ENCODE peak calls at places on chromosome 1, in four cellular contexts. M is HS-5, A is endothelial cell, J is adrenal gland. S is an unnamed sample.
A peak's percentile ranks its signal among the peaks of the same experiment; 100 is the strongest.

GRCh38 chr1:177932123-177932522 is 37.7 kb downstream of the SEC16B start:
- DNase-seq in M (no peak), A (no peak), J (no peak), S (no peak)

GRCh38 chr1:178498896-178499675 is 2.3 kb upstream of the CLEC20A start:
- DNase-seq in M (no peak), A (no peak), J (no peak), S (no peak)

GRCh38 chr1:3019007-3019515 is 2.2 kb upstream of the ACTRT2 start:
- DNase-seq in M (no peak), A (no peak), J (no peak), S (no peak)

GRCh38 chr1:165895451-165895871 is 68.0 kb downstream of the UCK2 start:
- DNase-seq in M (no peak), A (no peak), J (no peak), S (no peak)

GRCh38 chr1:192668434-192668983 is 32.6 kb downstream of the RGS13 start:
- DNase-seq in M (no peak), A (no peak), J (no peak), S (no peak)

GRCh38 chr1:91555821-91556531 is 55.3 kb downstream of the CDC7 start:
- DNase-seq in M (peak; percentile 74), A (no peak), J (no peak), S (no peak)

GRCh38 chr1:96487961-96488360 is 233.6 kb upstream of the PTBP2 start:
- DNase-seq in M (no peak), A (no peak), J (no peak), S (no peak)

GRCh38 chr1:93701619-93702018 is 20.0 kb upstream of the BCAR3 start:
- DNase-seq in M (peak; percentile 98), A (no peak), J (no peak), S (no peak)

GRCh38 chr1:160773088-160773487 is 22.9 kb upstream of the LY9 start:
- DNase-seq in M (no peak), A (no peak), J (no peak), S (no peak)

GRCh38 chr1:21673277-21673780 is 4.2 kb upstream of the RAP1GAP start:
- DNase-seq in M (no peak), A (no peak), J (peak; percentile 87), S (no peak)

GRCh38 chr1:204383163-204383904 is 23.6 kb upstream of the PLEKHA6 start:
- DNase-seq in M (no peak), A (no peak), J (no peak), S (no peak)

GRCh38 chr1:117077267-117077666 is 17.1 kb downstream of the TTF2 start:
- DNase-seq in M (peak; percentile 77), A (no peak), J (no peak), S (no peak)

GRCh38 chr1:1487701-1488100 is 16.1 kb downstream of the ATAD3B start:
- DNase-seq in M (no peak), A (no peak), J (no peak), S (no peak)

GRCh38 chr1:4563586-4563985 is 90.8 kb upstream of the AJAP1 start:
- DNase-seq in M (no peak), A (no peak), J (no peak), S (no peak)

GRCh38 chr1:166489356-166489669 is 322.5 kb upstream of the FAM78B start:
- DNase-seq in M (no peak), A (no peak), J (no peak), S (no peak)

GRCh38 chr1:229156819-229157218 is 114.1 kb upstream of the RAB4A start:
- DNase-seq in M (no peak), A (peak; percentile 32), J (no peak), S (no peak)

GRCh38 chr1:203200059-203200553 is 13.6 kb upstream of the CHI3L1 start:
- DNase-seq in M (no peak), A (no peak), J (no peak), S (no peak)

GRCh38 chr1:162397039-162397448 is 14.9 kb downstream of the SH2D1B start:
- DNase-seq in M (no peak), A (no peak), J (no peak), S (no peak)

GRCh38 chr1:12166834-12167492 is at the start of gene TNFRSF1B:
- DNase-seq in M (no peak), A (peak; percentile 70), J (peak; percentile 52), S (peak; percentile 31)

GRCh38 chr1:3467096-3468036 is 12.9 kb downstream of the ARHGEF16 start:
- DNase-seq in M (no peak), A (no peak), J (no peak), S (no peak)

GRCh38 chr1:195851804-195852203 is 756.4 kb downstream of the KCNT2 start:
- DNase-seq in M (peak; percentile 6), A (no peak), J (no peak), S (no peak)

GRCh38 chr1:2028870-2029560 is 9.9 kb downstream of the GABRD start:
- DNase-seq in M (no peak), A (no peak), J (no peak), S (no peak)

GRCh38 chr1:169604781-169605560 is 18.7 kb upstream of the F5 start:
- DNase-seq in M (no peak), A (no peak), J (no peak), S (no peak)

GRCh38 chr1:100494393-100495084 is 43.4 kb upstream of the GPR88 start:
- DNase-seq in M (no peak), A (no peak), J (no peak), S (no peak)

GRCh38 chr1:35441926-35442579 is 115.2 kb downstream of the KIAA0319L start:
- DNase-seq in M (no peak), A (no peak), J (no peak), S (no peak)

GRCh38 chr1:154607084-154607747 is 770 bp downstream of the ADAR start:
- DNase-seq in M (peak; percentile 47), A (peak; percentile 19), J (no peak), S (no peak)

GRCh38 chr1:84377480-84378095 is 20.7 kb upstream of the DNASE2B start:
- DNase-seq in M (no peak), A (no peak), J (peak; percentile 69), S (no peak)

GRCh38 chr1:66413139-66413755 is 120.7 kb upstream of the SGIP1 start:
- DNase-seq in M (no peak), A (no peak), J (no peak), S (no peak)

S was measured in neural crest cell.